ENCODE peak calls at places on chromosome 6, in eight cellular contexts. Z, T, K, A, S, D, F and V are unnamed samples.

GRCh38 chr6:161254126-161254753 is 19.6 kb downstream of the AGPAT4 start:
- DNase-seq in Z (no peak), T (peak), K (no peak), A (peak), S (no peak), D (no peak), F (no peak), V (no peak)

GRCh38 chr6:122770835-122771601 is 8.5 kb upstream of the FABP7 start:
- DNase-seq in Z (no peak), T (no peak), K (no peak), A (peak), S (no peak), D (peak), F (no peak), V (peak)

GRCh38 chr6:96899019-96899418 is 1.3 kb upstream of the NDUFAF4 start:
- DNase-seq in Z (no peak), T (peak), K (no peak), A (peak), S (no peak), D (peak), F (peak), V (peak)

GRCh38 chr6:41185991-41186675 is 14.8 kb downstream of the TREML2 start:
- DNase-seq in Z (no peak), T (no peak), K (no peak), A (no peak), S (no peak), D (no peak), F (no peak), V (no peak)

GRCh38 chr6:96836579-96837137 is 619 bp downstream of the GPR63 start:
- DNase-seq in Z (no peak), T (no peak), K (peak), A (no peak), S (no peak), D (no peak), F (peak), V (peak)

GRCh38 chr6:33692760-33693158 is 18.7 kb downstream of the UQCC2 start:
- DNase-seq in Z (no peak), T (peak), K (no peak), A (no peak), S (peak), D (peak), F (peak), V (peak)

GRCh38 chr6:27177454-27178000 is 70.0 kb upstream of the PRSS16 start:
- DNase-seq in Z (peak), T (peak), K (peak), A (peak), S (peak), D (peak), F (peak), V (peak)

GRCh38 chr6:33426590-33427563 is 7.0 kb downstream of the SYNGAP1 start:
- DNase-seq in Z (no peak), T (no peak), K (no peak), A (no peak), S (no peak), D (no peak), F (no peak), V (peak)

GRCh38 chr6:26043389-26044139 is 43.7 kb upstream of the HFE start:
- DNase-seq in Z (peak), T (peak), K (peak), A (peak), S (peak), D (peak), F (peak), V (peak)

GRCh38 chr6:1347187-1347560 is 35.3 kb downstream of the FOXQ1 start:
- DNase-seq in Z (no peak), T (no peak), K (no peak), A (no peak), S (no peak), D (no peak), F (no peak), V (no peak)

GRCh38 chr6:56888687-56889086 is 66.2 kb upstream of the BEND6 start:
- DNase-seq in Z (no peak), T (no peak), K (no peak), A (no peak), S (no peak), D (no peak), F (no peak), V (no peak)

GRCh38 chr6:18126116-18126515 is 3.6 kb upstream of the NHLRC1 start:
- DNase-seq in Z (no peak), T (peak), K (no peak), A (peak), S (no peak), D (peak), F (no peak), V (no peak)

GRCh38 chr6:33452496-33452895 is 1.9 kb upstream of the ZBTB9 start:
- DNase-seq in Z (no peak), T (no peak), K (no peak), A (no peak), S (no peak), D (no peak), F (no peak), V (no peak)

GRCh38 chr6:163860194-163861081 is 445.9 kb downstream of the QKI start:
- DNase-seq in Z (peak), T (peak), K (no peak), A (peak), S (no peak), D (peak), F (peak), V (no peak)

GRCh38 chr6:132768051-132768517 is 10.4 kb upstream of the VNN2 start:
- DNase-seq in Z (peak), T (no peak), K (peak), A (peak), S (peak), D (peak), F (no peak), V (peak)

GRCh38 chr6:165841153-165841558 is 178.1 kb upstream of the PDE10A start:
- DNase-seq in Z (no peak), T (no peak), K (no peak), A (no peak), S (no peak), D (no peak), F (no peak), V (no peak)

GRCh38 chr6:158057213-158057987 is 75.7 kb downstream of the SYNJ2 start:
- DNase-seq in Z (no peak), T (peak), K (peak), A (peak), S (no peak), D (peak), F (peak), V (peak)

GRCh38 chr6:163405412-163406309 is 8.9 kb upstream of the QKI start:
- DNase-seq in Z (peak), T (peak), K (peak), A (peak), S (no peak), D (peak), F (no peak), V (no peak)

GRCh38 chr6:53701333-53702073 is 35.9 kb upstream of the KLHL31 start:
- DNase-seq in Z (no peak), T (no peak), K (no peak), A (no peak), S (no peak), D (no peak), F (no peak), V (peak)

GRCh38 chr6:112560651-112561050 is 213.5 kb downstream of the RFPL4B start:
- DNase-seq in Z (no peak), T (no peak), K (no peak), A (no peak), S (no peak), D (no peak), F (no peak), V (no peak)

GRCh38 chr6:67639161-67639560 is 995.9 kb upstream of the ADGRB3 start:
- DNase-seq in Z (no peak), T (peak), K (no peak), A (peak), S (no peak), D (peak), F (peak), V (no peak)

DNA sequence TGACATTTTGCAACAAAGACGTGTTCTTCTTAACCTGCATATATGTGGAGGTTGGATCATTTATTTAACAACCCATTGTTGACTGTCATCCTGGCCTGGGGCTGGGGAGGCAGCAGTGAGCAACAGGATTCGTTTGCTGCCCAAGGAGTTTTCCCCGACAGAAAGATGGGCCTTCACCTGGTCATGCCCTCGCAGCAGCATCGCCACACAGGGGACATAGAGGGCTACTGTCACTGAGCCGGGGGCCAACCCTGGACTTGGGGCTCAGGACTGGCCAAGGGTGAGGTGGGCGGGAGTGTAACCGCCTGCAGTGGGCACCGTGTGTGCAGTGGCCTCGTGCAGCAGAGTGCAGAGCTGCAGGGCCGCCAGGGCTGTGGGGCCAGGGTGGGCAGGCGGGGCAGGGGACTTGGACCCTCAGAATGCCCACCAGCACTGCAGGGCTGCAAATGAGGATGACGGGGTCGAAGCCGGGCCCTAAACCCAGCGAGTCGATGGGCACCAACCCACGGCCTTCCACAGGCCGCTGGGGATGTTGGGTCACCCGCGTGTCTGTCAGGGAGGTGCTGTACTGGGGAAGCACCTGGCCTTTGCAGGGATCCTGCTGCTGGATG is 11.8 kb downstream of the DUSP22 start:
- DNase-seq in Z (no peak), T (no peak), K (no peak), A (no peak), S (no peak), D (no peak), F (no peak), V (no peak)
- TF ChIP-seq CTCF in Z (peak), T (no peak), K (no peak), A (no peak), S (no peak), D (no peak), F (peak), V (peak)

DNA sequence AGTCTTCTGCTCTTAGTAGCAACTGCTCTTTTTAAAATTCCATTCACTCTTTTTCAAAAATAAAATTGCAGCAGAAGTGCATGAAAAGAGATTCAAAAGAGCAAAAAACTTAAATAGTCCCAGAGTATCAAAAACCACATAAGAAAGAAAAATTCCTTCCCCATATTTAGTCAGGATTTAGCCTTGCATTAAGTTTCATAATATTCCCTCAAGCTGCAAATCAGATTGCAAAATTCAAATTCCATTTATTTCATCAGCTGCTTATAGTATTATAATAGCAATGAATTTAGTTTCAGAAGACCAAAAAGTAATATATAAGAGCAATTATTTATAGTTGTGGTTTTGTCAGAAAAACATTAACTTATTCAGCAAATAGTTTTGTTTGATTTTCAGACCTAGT is 164.2 kb upstream of the STXBP5 start:
- DNase-seq in Z (no peak), T (peak), K (no peak), A (peak), S (no peak), D (peak), F (no peak), V (no peak)
- H3K4me3 ChIP-seq in Z (no peak), T (no peak), K (no peak), A (no peak), S (no peak), D (no peak), F (no peak), V (no peak)

GRCh38 chr6:322205-322930 is 30.1 kb downstream of the DUSP22 start:
- DNase-seq in Z (no peak), T (no peak), K (no peak), A (no peak), S (no peak), D (no peak), F (no peak), V (no peak)
- TF ChIP-seq CTCF in Z (no peak), T (no peak), K (no peak), A (peak), S (no peak), D (peak), F (no peak), V (no peak)

GRCh38 chr6:3990692-3991491 is 88.0 kb downstream of the FAM217A start:
- DNase-seq in Z (peak), T (peak), K (peak), A (peak), S (peak), D (peak), F (peak), V (peak)
- H3K4me3 ChIP-seq in Z (peak), T (peak), K (peak), A (peak), S (no peak), D (peak), F (peak), V (peak)

DNA sequence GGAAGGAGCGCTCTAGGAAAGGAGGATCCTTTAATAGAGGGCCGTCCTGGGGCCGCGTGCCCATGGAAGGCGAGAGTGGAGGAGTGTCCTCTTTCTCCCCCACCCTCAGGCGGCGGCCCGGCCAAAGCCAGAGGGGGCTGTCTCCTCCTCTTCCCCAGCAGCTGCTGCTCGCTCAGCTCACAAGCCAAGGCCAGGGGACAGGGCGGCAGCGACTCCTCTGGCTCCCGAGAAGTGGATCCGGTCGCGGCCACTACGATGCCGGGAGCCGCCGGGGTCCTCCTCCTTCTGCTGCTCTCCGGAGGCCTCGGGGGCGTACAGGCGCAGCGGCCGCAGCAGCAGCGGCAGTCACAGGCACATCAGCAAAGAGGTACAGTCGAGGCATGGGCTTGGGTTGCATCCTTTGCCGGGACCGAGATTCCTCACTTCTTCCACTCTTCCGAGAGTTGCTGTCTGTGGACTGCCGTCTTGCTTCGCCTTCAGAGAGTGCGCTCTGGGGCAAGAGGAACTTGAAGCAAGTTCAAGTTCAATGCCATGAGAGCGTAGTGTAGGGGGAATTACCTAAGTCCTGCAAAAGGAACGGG is at the start of gene LAMA2:
- DNase-seq in Z (peak), T (peak), K (peak), A (peak), S (no peak), D (peak), F (peak), V (peak)
- TF ChIP-seq CTCF in Z (peak), T (peak), K (peak), A (peak), S (no peak), D (no peak), F (peak), V (peak)

GRCh38 chr6:124132256-124132655 is 328.6 kb downstream of the NKAIN2 start:
- DNase-seq in Z (no peak), T (no peak), K (no peak), A (peak), S (no peak), D (no peak), F (no peak), V (no peak)
- H3K4me3 ChIP-seq in Z (no peak), T (no peak), K (no peak), A (no peak), S (no peak), D (no peak), F (no peak), V (no peak)

GRCh38 chr6:47733879-47734558 is 35.6 kb downstream of the ADGRF4 start:
- DNase-seq in Z (no peak), T (peak), K (no peak), A (peak), S (no peak), D (peak), F (no peak), V (peak)
- TF ChIP-seq CTCF in Z (peak), T (peak), K (peak), A (peak), S (peak), D (peak), F (peak), V (peak)

GRCh38 chr6:87806098-87806497 is 104.1 kb upstream of the AKIRIN2 start:
- DNase-seq in Z (no peak), T (no peak), K (no peak), A (no peak), S (no peak), D (no peak), F (no peak), V (no peak)
- H3K4me3 ChIP-seq in Z (no peak), T (no peak), K (no peak), A (no peak), S (no peak), D (no peak), F (no peak), V (no peak)

DNA sequence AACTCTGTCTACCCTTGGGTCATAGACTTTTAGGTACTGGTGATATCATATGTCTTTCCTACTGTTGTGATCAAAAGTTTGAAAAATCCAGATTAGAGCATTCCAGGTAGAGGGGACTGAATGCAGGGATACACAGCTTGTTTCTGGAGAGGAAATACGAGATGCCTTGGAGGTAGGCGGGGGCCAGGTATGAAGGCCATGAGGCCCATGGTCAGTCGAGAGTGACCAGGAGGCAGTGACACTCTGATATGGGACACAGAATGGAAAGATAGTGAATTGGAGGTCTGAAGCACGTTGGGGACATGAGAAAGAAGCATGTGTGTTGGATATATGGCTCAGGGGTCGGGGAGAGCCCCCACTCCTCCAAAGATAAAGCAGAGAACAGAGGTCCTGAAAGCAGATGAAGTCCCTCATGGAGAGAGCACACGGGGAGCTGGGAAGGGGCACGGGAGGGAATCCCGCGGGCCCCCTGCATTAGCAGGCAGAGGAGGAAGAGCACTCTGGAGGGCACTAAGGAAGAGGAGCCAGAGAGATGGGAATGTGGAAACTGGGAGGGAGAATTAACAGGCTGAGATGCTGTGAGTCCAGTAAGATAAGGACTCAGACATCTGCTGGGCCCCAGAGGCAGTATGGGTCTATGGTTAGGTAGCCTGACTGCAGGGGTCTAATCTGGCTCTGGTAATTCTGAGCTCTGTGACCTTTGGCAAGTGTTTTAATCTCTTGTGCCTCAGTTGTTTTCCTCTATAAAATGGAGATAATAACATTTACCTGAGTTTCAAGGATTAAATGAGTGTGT is 15.9 kb upstream of the SRSF3 start:
- DNase-seq in Z (no peak), T (no peak), K (no peak), A (peak), S (no peak), D (no peak), F (no peak), V (no peak)
- TF ChIP-seq CTCF in Z (no peak), T (no peak), K (no peak), A (no peak), S (no peak), D (no peak), F (no peak), V (no peak)

GRCh38 chr6:137216875-137217553 is 2.2 kb downstream of the IFNGR1 start:
- DNase-seq in Z (no peak), T (no peak), K (no peak), A (no peak), S (no peak), D (no peak), F (no peak), V (peak)
- H3K4me3 ChIP-seq in Z (peak), T (no peak), K (peak), A (peak), S (peak), D (peak), F (no peak), V (peak)